ENCODE peak calls at places on chromosomes 5 and 9, in seven cellular contexts. U is RCC 7860, C is kidney epithelial cell, Y is fibroblast of mammary gland, O is RKO, J is activated B cell treated with CpG ODN at 0.5 μM for 24 hours, M is iPS DF 6.9. N is an unnamed sample.

GRCh38 chr9:19804431-19804830 is 15.6 kb upstream of the SLC24A2 start:
- DNase-seq in O (no peak), U (no peak), J (no peak), M (no peak), C (no peak), Y (no peak), N (no peak)

GRCh38 chr9:90114641-90115040 is 509.8 kb downstream of the GADD45G start:
- DNase-seq in O (no peak), C (no peak), M (no peak), J (no peak), Y (no peak), U (no peak), N (no peak)

GRCh38 chr9:93114984-93115335 is 18.9 kb downstream of the CARD19 start:
- DNase-seq in U (no peak), M (no peak), Y (no peak), C (no peak), J (no peak), O (no peak), N (no peak)

GRCh38 chr5:105544300-105544699 is 1981.7 kb upstream of the NUDT12 start:
- DNase-seq in M (no peak), U (no peak), Y (no peak), O (no peak), J (no peak), C (no peak), N (no peak)

GRCh38 chr9:114341152-114341830 is 11.6 kb downstream of the ORM2 start:
- DNase-seq in U (no peak), C (no peak), M (no peak), O (no peak), J (no peak), Y (no peak), N (no peak)

GRCh38 chr5:134490255-134490924 is 35.1 kb upstream of the JADE2 start:
- DNase-seq in O (no peak), U (no peak), Y (no peak), J (no peak), M (no peak), C (no peak), N (no peak)

GRCh38 chr5:151038801-151039238 is 18.4 kb downstream of the GPX3 start:
- DNase-seq in C (no peak), U (peak), J (no peak), M (no peak), Y (peak), O (peak), N (peak)

GRCh38 chr9:97570899-97571298 is 62.3 kb downstream of the TSTD2 start:
- DNase-seq in O (no peak), U (no peak), Y (no peak), J (no peak), C (no peak), M (no peak), N (no peak)

GRCh38 chr5:154916874-154917273 is 21.1 kb downstream of the GEMIN5 start:
- DNase-seq in C (no peak), O (no peak), U (no peak), M (no peak), J (no peak), Y (no peak), N (no peak)

GRCh38 chr5:105554613-105555169 is 1992.1 kb upstream of the NUDT12 start:
- DNase-seq in J (no peak), U (no peak), M (no peak), C (peak), Y (no peak), O (no peak), N (no peak)

GRCh38 chr5:50744761-50745160 is 78.3 kb downstream of the PARP8 start:
- DNase-seq in Y (peak), O (no peak), C (peak), M (no peak), U (peak), J (no peak), N (peak)

GRCh38 chr9:131843989-131844744 is 104.3 kb upstream of the RAPGEF1 start:
- DNase-seq in M (no peak), J (no peak), Y (no peak), U (no peak), C (no peak), O (no peak), N (no peak)

GRCh38 chr5:127887282-127887681 is 184.1 kb downstream of the CCDC192 start:
- DNase-seq in C (no peak), O (peak), U (no peak), Y (peak), M (no peak), J (no peak), N (peak)

GRCh38 chr5:80782626-80783025 is 127.8 kb upstream of the DHFR start:
- DNase-seq in J (no peak), O (peak), M (no peak), U (peak), Y (no peak), C (no peak), N (peak)

GRCh38 chr5:13987843-13988464 is 43.5 kb upstream of the DNAH5 start:
- DNase-seq in Y (peak), M (no peak), O (peak), C (no peak), J (no peak), U (peak), N (peak)

GRCh38 chr9:27665121-27665520 is 91.8 kb upstream of the C9orf72 start:
- DNase-seq in Y (no peak), M (no peak), O (no peak), C (no peak), U (no peak), J (no peak), N (no peak)

GRCh38 chr9:126777733-126778132 is 27.1 kb upstream of the ZBTB43 start:
- DNase-seq in C (no peak), O (no peak), Y (no peak), J (no peak), M (peak), U (no peak), N (no peak)

GRCh38 chr9:13429271-13429670 is 149.8 kb upstream of the MPDZ start:
- DNase-seq in Y (no peak), M (no peak), O (no peak), U (no peak), J (no peak), C (no peak), N (no peak)

GRCh38 chr9:21506910-21507795 is 25.0 kb upstream of the IFNE start:
- DNase-seq in C (peak), J (no peak), O (peak), U (peak), Y (peak), M (no peak), N (peak)

GRCh38 chr9:76574171-76574767 is 115.3 kb downstream of the GCNT1 start:
- DNase-seq in Y (peak), J (no peak), O (no peak), C (no peak), U (no peak), M (no peak), N (no peak)

GRCh38 chr9:71986860-71987259 is 73.6 kb downstream of the C9orf57 start:
- DNase-seq in O (no peak), J (no peak), U (no peak), C (no peak), M (no peak), Y (no peak), N (no peak)

GRCh38 chr9:23686257-23686656 is 139.8 kb downstream of the ELAVL2 start:
- DNase-seq in J (no peak), C (peak), U (peak), O (no peak), M (no peak), Y (no peak), N (no peak)

GRCh38 chr5:97425511-97425910 is 242.5 kb upstream of the RIOK2 start:
- DNase-seq in C (no peak), U (no peak), M (no peak), J (no peak), O (peak), Y (peak), N (peak)

GRCh38 chr9:101274971-101275670 is 109.7 kb downstream of the BAAT start:
- DNase-seq in Y (no peak), J (no peak), O (no peak), C (no peak), U (no peak), M (no peak), N (no peak)

GRCh38 chr9:7976167-7976755 is 176.7 kb upstream of the DMAC1 start:
- DNase-seq in Y (no peak), C (peak), J (no peak), U (peak), O (peak), M (no peak), N (no peak)

GRCh38 chr5:54388811-54389210 is 66.7 kb upstream of the HSPB3 start:
- DNase-seq in J (no peak), O (no peak), C (no peak), U (no peak), M (no peak), Y (no peak), N (peak)

GRCh38 chr5:94402096-94402495 is 216.3 kb downstream of the KIAA0825 start:
- DNase-seq in C (no peak), U (no peak), J (no peak), O (no peak), M (no peak), Y (peak), N (no peak)

GRCh38 chr9:94950733-94951590 is 224.5 kb downstream of the AOPEP start:
- DNase-seq in J (no peak), M (no peak), U (no peak), O (no peak), C (no peak), Y (peak), N (peak)

GRCh38 chr9:126081746-126082145 is 244.9 kb upstream of the MVB12B start:
- DNase-seq in Y (no peak), U (no peak), O (no peak), M (no peak), J (no peak), C (no peak), N (no peak)

GRCh38 chr9:35195683-35196082 is 33.9 kb downstream of the UNC13B start:
- DNase-seq in M (no peak), O (no peak), C (no peak), Y (peak), U (no peak), J (no peak), N (peak)